ENCODE peak calls at places on chromosomes 5 and 9, in ten cellular contexts. One of them, this sample, is unnamed.

GRCh38 chr5:149657324-149657723 is 72.8 kb upstream of the PPARGC1B start:
- DNase-seq in CD8-positive, alpha-beta memory T cell: no peak
- DNase-seq in pancreas: no peak
- DNase-seq in colonic mucosa: no peak
- DNase-seq in neural progenitor cell: no peak
- DNase-seq in IMR-90: no peak
- DNase-seq in GM23338: no peak
- DNase-seq in CD8-positive, alpha-beta T cell: no peak
- DNase-seq in psoas muscle: no peak
- DNase-seq in uterus: no peak
- DNase-seq in this sample: no peak

GRCh38 chr9:129407905-129408452 is 212.9 kb downstream of the C9orf50 start:
- DNase-seq in neural progenitor cell: no peak
- DNase-seq in GM23338: no peak
- DNase-seq in pancreas: no peak
- DNase-seq in IMR-90: no peak
- DNase-seq in uterus: no peak
- DNase-seq in psoas muscle: peak; percentile 4
- DNase-seq in CD8-positive, alpha-beta T cell: no peak
- DNase-seq in CD8-positive, alpha-beta memory T cell: no peak
- DNase-seq in colonic mucosa: no peak
- DNase-seq in this sample: no peak

GRCh38 chr5:143645356-143645755 is 166.6 kb upstream of the HMHB1 start:
- DNase-seq in IMR-90: no peak
- DNase-seq in GM23338: no peak
- DNase-seq in neural progenitor cell: no peak
- DNase-seq in uterus: no peak
- DNase-seq in colonic mucosa: no peak
- DNase-seq in pancreas: no peak
- DNase-seq in CD8-positive, alpha-beta memory T cell: no peak
- DNase-seq in CD8-positive, alpha-beta T cell: no peak
- DNase-seq in psoas muscle: no peak
- DNase-seq in this sample: no peak

GRCh38 chr9:12702160-12702758 is 9.1 kb downstream of the TYRP1 start:
- DNase-seq in CD8-positive, alpha-beta memory T cell: no peak
- DNase-seq in CD8-positive, alpha-beta T cell: no peak
- DNase-seq in psoas muscle: peak; percentile 28
- DNase-seq in colonic mucosa: peak; percentile 50
- DNase-seq in IMR-90: peak; percentile 70
- DNase-seq in neural progenitor cell: peak; percentile 80
- DNase-seq in pancreas: no peak
- DNase-seq in uterus: peak; percentile 19
- DNase-seq in GM23338: peak; percentile 85
- DNase-seq in this sample: peak; percentile 83

GRCh38 chr5:95808686-95809413 is 13.7 kb downstream of the GLRX start:
- DNase-seq in CD8-positive, alpha-beta T cell: peak; percentile 66
- DNase-seq in IMR-90: peak; percentile 52
- DNase-seq in CD8-positive, alpha-beta memory T cell: peak; percentile 67
- DNase-seq in neural progenitor cell: no peak
- DNase-seq in psoas muscle: peak; percentile 84
- DNase-seq in uterus: peak; percentile 80
- DNase-seq in colonic mucosa: peak; percentile 75
- DNase-seq in pancreas: no peak
- DNase-seq in GM23338: no peak
- DNase-seq in this sample: peak; percentile 40

GRCh38 chr9:108603141-108603540 is 252.6 kb downstream of the ACTL7B start:
- DNase-seq in CD8-positive, alpha-beta T cell: no peak
- DNase-seq in neural progenitor cell: no peak
- DNase-seq in colonic mucosa: no peak
- DNase-seq in uterus: no peak
- DNase-seq in IMR-90: no peak
- DNase-seq in psoas muscle: no peak
- DNase-seq in CD8-positive, alpha-beta memory T cell: no peak
- DNase-seq in GM23338: no peak
- DNase-seq in pancreas: no peak
- DNase-seq in this sample: no peak

GRCh38 chr9:135989722-135990467 is 28.7 kb upstream of the UBAC1 start:
- DNase-seq in GM23338: no peak
- DNase-seq in CD8-positive, alpha-beta T cell: peak; percentile 10
- DNase-seq in pancreas: peak; percentile 36
- DNase-seq in IMR-90: no peak
- DNase-seq in neural progenitor cell: peak; percentile 54
- DNase-seq in psoas muscle: no peak
- DNase-seq in uterus: no peak
- DNase-seq in colonic mucosa: no peak
- DNase-seq in CD8-positive, alpha-beta memory T cell: no peak
- DNase-seq in this sample: no peak

GRCh38 chr5:59893436-59894227 is at the start of gene PDE4D:
- DNase-seq in CD8-positive, alpha-beta memory T cell: no peak
- DNase-seq in colonic mucosa: peak; percentile 25
- DNase-seq in psoas muscle: peak; percentile 43
- DNase-seq in pancreas: peak; percentile 47
- DNase-seq in uterus: no peak
- DNase-seq in CD8-positive, alpha-beta T cell: no peak
- DNase-seq in IMR-90: peak; percentile 38
- DNase-seq in neural progenitor cell: peak; percentile 94
- DNase-seq in GM23338: peak; percentile 91
- DNase-seq in this sample: peak; percentile 97

GRCh38 chr9:129826759-129827158 is 2.8 kb upstream of the TOR1A start:
- DNase-seq in IMR-90: no peak
- DNase-seq in neural progenitor cell: no peak
- DNase-seq in uterus: no peak
- DNase-seq in colonic mucosa: no peak
- DNase-seq in pancreas: no peak
- DNase-seq in CD8-positive, alpha-beta memory T cell: no peak
- DNase-seq in GM23338: no peak
- DNase-seq in psoas muscle: no peak
- DNase-seq in CD8-positive, alpha-beta T cell: no peak
- DNase-seq in this sample: no peak

GRCh38 chr5:159928122-159928960 is 12.1 kb downstream of the ADRA1B start:
- DNase-seq in CD8-positive, alpha-beta memory T cell: no peak
- DNase-seq in IMR-90: peak; percentile 90
- DNase-seq in uterus: no peak
- DNase-seq in neural progenitor cell: no peak
- DNase-seq in colonic mucosa: no peak
- DNase-seq in CD8-positive, alpha-beta T cell: no peak
- DNase-seq in GM23338: peak; percentile 17
- DNase-seq in psoas muscle: peak; percentile 48
- DNase-seq in pancreas: no peak
- DNase-seq in this sample: no peak

GRCh38 chr9:129863059-129863690 is 27.9 kb downstream of the USP20 start:
- DNase-seq in neural progenitor cell: no peak
- DNase-seq in uterus: no peak
- DNase-seq in CD8-positive, alpha-beta T cell: peak; percentile 65
- DNase-seq in CD8-positive, alpha-beta memory T cell: peak; percentile 58
- DNase-seq in psoas muscle: no peak
- DNase-seq in colonic mucosa: no peak
- DNase-seq in pancreas: no peak
- DNase-seq in GM23338: no peak
- DNase-seq in IMR-90: peak; percentile 81
- DNase-seq in this sample: no peak

GRCh38 chr5:41416336-41416735 is 94.1 kb downstream of the PLCXD3 start:
- DNase-seq in uterus: no peak
- DNase-seq in CD8-positive, alpha-beta T cell: no peak
- DNase-seq in CD8-positive, alpha-beta memory T cell: no peak
- DNase-seq in GM23338: no peak
- DNase-seq in psoas muscle: no peak
- DNase-seq in neural progenitor cell: no peak
- DNase-seq in pancreas: no peak
- DNase-seq in IMR-90: no peak
- DNase-seq in colonic mucosa: no peak
- DNase-seq in this sample: no peak

GRCh38 chr5:124162782-124163532 is 583.5 kb downstream of the ZNF608 start:
- DNase-seq in neural progenitor cell: peak; percentile 3
- DNase-seq in CD8-positive, alpha-beta memory T cell: no peak
- DNase-seq in pancreas: peak; percentile 43
- DNase-seq in uterus: no peak
- DNase-seq in CD8-positive, alpha-beta T cell: no peak
- DNase-seq in colonic mucosa: peak; percentile 33
- DNase-seq in IMR-90: peak; percentile 44
- DNase-seq in psoas muscle: no peak
- DNase-seq in GM23338: no peak
- DNase-seq in this sample: no peak
- H3K4me3 ChIP-seq in neural progenitor cell: no peak overlapping the region
- H3K4me3 ChIP-seq in CD8-positive, alpha-beta memory T cell: no peak overlapping the region
- H3K4me3 ChIP-seq in pancreas: no peak overlapping the region
- H3K4me3 ChIP-seq in uterus: no peak overlapping the region
- H3K4me3 ChIP-seq in CD8-positive, alpha-beta T cell: no peak overlapping the region
- H3K4me3 ChIP-seq in colonic mucosa: no peak overlapping the region
- H3K4me3 ChIP-seq in IMR-90: no peak overlapping the region
- H3K4me3 ChIP-seq in psoas muscle: peak overlapping the region; percentile 14
- H3K4me3 ChIP-seq in GM23338: no peak overlapping the region
- H3K4me3 ChIP-seq in this sample: no peak overlapping the region

DNA sequence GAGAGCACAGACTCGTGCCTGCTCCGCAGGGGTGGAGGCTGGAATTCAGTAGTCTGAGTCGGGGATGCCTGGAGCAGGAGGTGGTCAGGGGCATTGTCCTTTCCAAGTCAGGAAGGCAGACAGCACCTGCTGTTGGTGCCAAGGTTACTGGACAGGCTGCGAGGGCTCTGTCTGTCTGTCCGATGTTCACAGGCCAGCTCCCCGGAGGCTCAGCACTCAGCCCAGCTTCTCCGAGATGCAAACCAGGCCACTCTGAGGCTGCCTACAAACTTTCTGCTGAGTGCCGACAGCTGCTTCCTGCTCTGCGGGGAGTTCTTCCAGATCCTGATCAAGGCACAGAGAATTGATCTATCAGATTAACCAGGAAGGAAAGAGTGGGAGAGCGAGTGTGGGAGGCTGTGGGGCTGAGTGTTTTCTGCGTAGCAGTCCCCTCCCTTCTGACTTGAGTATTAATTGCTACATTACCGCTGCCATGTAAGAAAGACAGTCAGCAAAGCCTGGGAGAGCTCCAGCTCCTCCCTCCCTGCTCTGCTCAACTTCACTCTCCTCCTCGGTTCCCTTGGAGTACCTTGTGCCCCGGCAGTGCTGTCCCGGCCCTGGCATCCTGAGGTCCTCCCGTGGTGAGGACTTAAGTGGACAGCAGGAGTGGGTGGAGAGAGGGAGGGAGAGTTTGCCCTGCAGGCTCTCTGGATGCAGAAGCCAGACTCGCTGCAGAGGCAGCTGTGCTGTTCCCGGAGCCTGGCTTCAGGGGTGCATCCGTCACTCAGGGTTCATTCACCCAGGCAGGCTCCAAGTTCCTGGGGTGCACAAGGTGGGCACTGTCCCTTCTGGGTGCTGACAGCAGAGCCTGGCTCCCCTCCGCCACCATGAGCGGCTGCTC is 35.9 kb downstream of the KCNMB1 start:
- DNase-seq in psoas muscle: no peak
- DNase-seq in IMR-90: no peak
- DNase-seq in CD8-positive, alpha-beta T cell: no peak
- DNase-seq in neural progenitor cell: peak; percentile 48
- DNase-seq in pancreas: no peak
- DNase-seq in GM23338: peak; percentile 57
- DNase-seq in CD8-positive, alpha-beta memory T cell: no peak
- DNase-seq in uterus: no peak
- DNase-seq in colonic mucosa: no peak
- DNase-seq in this sample: peak; percentile 81
- H3K27me3 ChIP-seq in psoas muscle: peaks cover 3% of the 10 kb centered on the region
- H3K27me3 ChIP-seq in IMR-90: peaks cover 3% of the 10 kb centered on the region
- H3K27me3 ChIP-seq in CD8-positive, alpha-beta T cell: peaks cover 4% of the 10 kb centered on the region
- H3K27me3 ChIP-seq in neural progenitor cell: peaks cover 58% of the 10 kb centered on the region
- H3K27me3 ChIP-seq in pancreas: no peaks in the 10 kb centered on the region
- H3K27me3 ChIP-seq in GM23338: no peaks in the 10 kb centered on the region
- H3K27me3 ChIP-seq in CD8-positive, alpha-beta memory T cell: peaks cover 17% of the 10 kb centered on the region
- H3K27me3 ChIP-seq in uterus: no peaks in the 10 kb centered on the region
- H3K27me3 ChIP-seq in colonic mucosa: no peaks in the 10 kb centered on the region
- H3K27me3 ChIP-seq in this sample: peaks cover 65% of the 10 kb centered on the region

GRCh38 chr5:139686356-139686918 is 38.3 kb downstream of the CXXC5 start:
- DNase-seq in CD8-positive, alpha-beta memory T cell: no peak
- DNase-seq in pancreas: peak; percentile 50
- DNase-seq in colonic mucosa: no peak
- DNase-seq in CD8-positive, alpha-beta T cell: no peak
- DNase-seq in IMR-90: no peak
- DNase-seq in uterus: no peak
- DNase-seq in psoas muscle: no peak
- DNase-seq in GM23338: no peak
- DNase-seq in neural progenitor cell: no peak
- DNase-seq in this sample: no peak

GRCh38 chr5:139688712-139689413 is 40.7 kb downstream of the CXXC5 start:
- DNase-seq in pancreas: peak; percentile 73
- DNase-seq in neural progenitor cell: no peak
- DNase-seq in psoas muscle: no peak
- DNase-seq in CD8-positive, alpha-beta memory T cell: no peak
- DNase-seq in IMR-90: no peak
- DNase-seq in uterus: no peak
- DNase-seq in colonic mucosa: no peak
- DNase-seq in CD8-positive, alpha-beta T cell: no peak
- DNase-seq in GM23338: peak; percentile 49
- DNase-seq in this sample: peak; percentile 63

GRCh38 chr5:139688088-139688702 is 40.0 kb downstream of the CXXC5 start:
- DNase-seq in neural progenitor cell: peak; percentile 21
- DNase-seq in GM23338: no peak
- DNase-seq in uterus: no peak
- DNase-seq in psoas muscle: no peak
- DNase-seq in IMR-90: no peak
- DNase-seq in pancreas: no peak
- DNase-seq in colonic mucosa: no peak
- DNase-seq in CD8-positive, alpha-beta T cell: no peak
- DNase-seq in CD8-positive, alpha-beta memory T cell: no peak
- DNase-seq in this sample: peak; percentile 74

GRCh38 chr5:139686919-139687421 is 38.8 kb downstream of the CXXC5 start:
- DNase-seq in IMR-90: no peak
- DNase-seq in neural progenitor cell: no peak
- DNase-seq in GM23338: peak; percentile 56
- DNase-seq in colonic mucosa: no peak
- DNase-seq in uterus: no peak
- DNase-seq in psoas muscle: no peak
- DNase-seq in CD8-positive, alpha-beta memory T cell: no peak
- DNase-seq in CD8-positive, alpha-beta T cell: no peak
- DNase-seq in pancreas: peak; percentile 70
- DNase-seq in this sample: peak; percentile 62

DNA sequence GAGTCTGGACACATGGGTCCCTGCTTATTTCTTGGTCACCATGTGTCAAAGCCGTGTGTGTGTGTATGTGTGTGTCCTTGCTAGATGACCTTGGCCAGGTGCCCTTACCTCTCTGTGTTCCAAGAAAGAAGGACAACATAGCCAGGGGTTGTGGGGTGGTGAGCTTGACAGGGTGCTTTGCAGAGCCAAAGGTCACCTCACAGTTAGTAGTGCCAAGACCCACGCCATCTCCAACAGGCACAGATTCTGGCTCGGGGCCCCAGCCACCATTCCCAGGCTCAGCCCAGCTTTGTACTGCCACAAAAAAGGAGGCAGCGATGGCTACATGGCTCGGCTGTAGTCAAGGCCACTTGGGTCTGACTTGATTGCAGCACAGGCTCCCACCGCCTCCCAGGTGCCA is 39.5 kb downstream of the CXXC5 start:
- DNase-seq in IMR-90: no peak
- DNase-seq in neural progenitor cell: no peak
- DNase-seq in CD8-positive, alpha-beta T cell: no peak
- DNase-seq in CD8-positive, alpha-beta memory T cell: no peak
- DNase-seq in GM23338: no peak
- DNase-seq in pancreas: peak; percentile 96
- DNase-seq in colonic mucosa: no peak
- DNase-seq in uterus: no peak
- DNase-seq in psoas muscle: no peak
- DNase-seq in this sample: no peak
- H3K4me1 ChIP-seq in IMR-90: peaks cover 19% of the 10 kb centered on the region
- H3K4me1 ChIP-seq in neural progenitor cell: peaks cover 75% of the 10 kb centered on the region
- H3K4me1 ChIP-seq in CD8-positive, alpha-beta T cell: peaks cover 15% of the 10 kb centered on the region
- H3K4me1 ChIP-seq in CD8-positive, alpha-beta memory T cell: no peaks in the 10 kb centered on the region
- H3K4me1 ChIP-seq in GM23338: peaks cover 73% of the 10 kb centered on the region
- H3K4me1 ChIP-seq in pancreas: peaks cover 59% of the 10 kb centered on the region
- H3K4me1 ChIP-seq in colonic mucosa: peaks cover 8% of the 10 kb centered on the region
- H3K4me1 ChIP-seq in uterus: no peaks in the 10 kb centered on the region
- H3K4me1 ChIP-seq in psoas muscle: peaks cover 78% of the 10 kb centered on the region
- H3K4me1 ChIP-seq in this sample: peaks cover 20% of the 10 kb centered on the region

GRCh38 chr5:83720805-83721431 is at the start of gene HAPLN1:
- DNase-seq in pancreas: no peak
- DNase-seq in colonic mucosa: peak; percentile 34
- DNase-seq in IMR-90: no peak
- DNase-seq in psoas muscle: no peak
- DNase-seq in GM23338: peak; percentile 59
- DNase-seq in CD8-positive, alpha-beta memory T cell: no peak
- DNase-seq in CD8-positive, alpha-beta T cell: no peak
- DNase-seq in neural progenitor cell: peak; percentile 54
- DNase-seq in uterus: no peak
- DNase-seq in this sample: peak; percentile 76
- H3K4me3 ChIP-seq in pancreas: no peak within 1 kb of the TSS
- H3K4me3 ChIP-seq in colonic mucosa: peak within 1 kb of the TSS; percentile 55
- H3K4me3 ChIP-seq in IMR-90: peak within 1 kb of the TSS; percentile 78
- H3K4me3 ChIP-seq in psoas muscle: peak within 1 kb of the TSS; percentile 59
- H3K4me3 ChIP-seq in GM23338: peak within 1 kb of the TSS; percentile 72
- H3K4me3 ChIP-seq in CD8-positive, alpha-beta memory T cell: no peak within 1 kb of the TSS
- H3K4me3 ChIP-seq in CD8-positive, alpha-beta T cell: no peak within 1 kb of the TSS
- H3K4me3 ChIP-seq in neural progenitor cell: peak within 1 kb of the TSS; percentile 66
- H3K4me3 ChIP-seq in uterus: peak within 1 kb of the TSS; percentile 17
- H3K4me3 ChIP-seq in this sample: peak within 1 kb of the TSS; percentile 73